ENCODE peak calls at places on chromosomes 3 and 15, in five cellular contexts. T is SK-N-SH, H is stomach, B is esophagus muscularis mucosa, X is tibial nerve. R is an unnamed sample.
A peak's percentile ranks its signal among the peaks of the same experiment; 100 is the strongest.

GRCh38 chr15:30929064-30929669 is 25.5 kb downstream of the FAN1 start:
- DNase-seq in T (no peak), H (no peak), B (peak; percentile 88), X (no peak), R (no peak)

GRCh38 chr3:131794766-131795381 is 239.9 kb downstream of the CPNE4 start:
- DNase-seq in T (peak; percentile 40), H (no peak), B (no peak), X (peak; percentile 47), R (no peak)

GRCh38 chr3:167102071-167102470 is 278.0 kb downstream of the ZBBX start:
- DNase-seq in T (no peak), H (no peak), B (no peak), X (no peak), R (no peak)

GRCh38 chr3:99647081-99647480 is 8.7 kb downstream of the COL8A1 start:
- DNase-seq in T (no peak), H (no peak), B (no peak), X (no peak), R (no peak)

GRCh38 chr15:66115568-66116206 is 137.9 kb downstream of the MEGF11 start:
- DNase-seq in T (no peak), H (no peak), B (no peak), X (no peak), R (no peak)

GRCh38 chr3:121504598-121504997 is 41.2 kb downstream of the POLQ start:
- DNase-seq in T (no peak), H (no peak), B (no peak), X (no peak), R (no peak)

GRCh38 chr3:180467177-180467576 is 134.8 kb upstream of the TTC14 start:
- DNase-seq in T (no peak), H (no peak), B (no peak), X (no peak), R (no peak)

GRCh38 chr3:124413393-124413792 is 316.9 kb upstream of the UMPS start:
- DNase-seq in T (no peak), H (no peak), B (no peak), X (no peak), R (no peak)

GRCh38 chr3:10702961-10703740 is 112.9 kb upstream of the SLC6A11 start:
- DNase-seq in T (peak; percentile 88), H (no peak), B (no peak), X (no peak), R (no peak)

GRCh38 chr3:56894912-56895431 is 93.2 kb upstream of the ARHGEF3 start:
- DNase-seq in T (no peak), H (no peak), B (no peak), X (no peak), R (no peak)

GRCh38 chr3:147619925-147620580 is 210.9 kb downstream of the ZIC1 start:
- DNase-seq in T (no peak), H (no peak), B (no peak), X (no peak), R (no peak)

GRCh38 chr3:102024270-102024904 is 175.1 kb downstream of the NFKBIZ start:
- DNase-seq in T (no peak), H (no peak), B (no peak), X (no peak), R (no peak)

GRCh38 chr15:90716317-90716975 is 700 bp upstream of the BLM start:
- DNase-seq in T (no peak), H (no peak), B (no peak), X (no peak), R (no peak)

GRCh38 chr15:70121656-70122297 is 24.1 kb upstream of the TLE3 start:
- DNase-seq in T (no peak), H (peak; percentile 52), B (peak; percentile 95), X (peak; percentile 83), R (no peak)

GRCh38 chr3:192207661-192208060 is 519.7 kb downstream of the FGF12 start:
- DNase-seq in T (no peak), H (no peak), B (no peak), X (no peak), R (peak; percentile 55)

GRCh38 chr3:117699058-117699457 is 989.5 kb downstream of the TUSC7 start:
- DNase-seq in T (no peak), H (no peak), B (no peak), X (no peak), R (no peak)

GRCh38 chr3:100776736-100777135 is 67.4 kb downstream of the TFG start:
- DNase-seq in T (no peak), H (no peak), B (no peak), X (no peak), R (no peak)

GRCh38 chr3:100260081-100260684 is 609 bp upstream of the TBC1D23 start:
- DNase-seq in T (no peak), H (no peak), B (no peak), X (no peak), R (peak; percentile 80)

GRCh38 chr3:185382154-185382553 is 19.2 kb downstream of the MAP3K13 start:
- DNase-seq in T (no peak), H (no peak), B (no peak), X (no peak), R (no peak)

GRCh38 chr15:76663529-76663928 is 241.6 kb downstream of the SCAPER start:
- DNase-seq in T (no peak), H (no peak), B (no peak), X (no peak), R (no peak)

GRCh38 chr15:71449363-71449762 is 334.1 kb downstream of the THSD4 start:
- DNase-seq in T (no peak), H (no peak), B (no peak), X (no peak), R (no peak)

GRCh38 chr15:38696120-38696727 is 131.6 kb upstream of the RASGRP1 start:
- DNase-seq in T (no peak), H (peak; percentile 31), B (no peak), X (no peak), R (peak; percentile 40)

GRCh38 chr3:14779069-14779685 is 39.6 kb upstream of the FGD5 start:
- DNase-seq in T (no peak), H (no peak), B (no peak), X (no peak), R (no peak)

GRCh38 chr3:126127452-126127851 is 43.5 kb upstream of the SLC41A3 start:
- DNase-seq in T (no peak), H (peak; percentile 9), B (peak; percentile 81), X (no peak), R (peak; percentile 18)

GRCh38 chr15:89171136-89172072 is 50.0 kb downstream of the RLBP1 start:
- DNase-seq in T (peak; percentile 60), H (peak; percentile 71), B (no peak), X (peak; percentile 59), R (no peak)

GRCh38 chr3:132569153-132569552 is 27.9 kb upstream of the ACKR4 start:
- DNase-seq in T (no peak), H (no peak), B (no peak), X (no peak), R (no peak)

DNA sequence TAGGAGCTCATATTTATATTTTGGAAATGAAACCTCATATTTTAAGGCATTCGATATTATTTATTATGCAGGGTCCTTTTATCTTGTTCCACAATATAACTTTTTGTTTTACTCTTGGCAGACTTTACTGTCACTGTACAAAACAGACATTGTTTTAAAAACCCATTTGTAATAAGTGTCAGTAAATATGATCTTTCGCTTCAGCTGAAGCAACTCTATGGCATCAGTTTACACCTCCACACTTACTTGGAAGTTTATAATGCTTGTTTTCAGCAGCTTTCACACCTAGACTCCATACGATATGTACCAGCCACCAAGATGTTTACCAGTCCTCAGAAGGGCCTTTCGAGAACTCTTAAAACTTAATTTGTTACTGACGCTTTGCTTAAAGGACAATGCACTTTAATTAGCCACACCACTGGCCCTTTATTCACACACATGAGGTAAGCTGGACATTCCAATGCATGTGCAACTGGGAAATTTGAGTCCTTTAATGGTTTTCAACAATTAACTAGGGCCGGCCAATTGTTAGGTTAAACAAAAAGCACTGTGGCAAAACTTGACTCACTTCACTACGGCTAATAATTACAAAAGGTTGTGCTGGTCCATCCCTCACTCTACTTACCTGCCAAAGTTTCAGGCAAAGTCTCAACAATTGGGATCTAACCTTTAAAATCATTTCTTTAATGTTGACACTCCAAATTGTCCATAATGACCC is 16.7 kb downstream of the WWTR1 start:
- DNase-seq in T (no peak), H (no peak), B (no peak), X (no peak), R (no peak)
- TF ChIP-seq EP300 in T (no peak), H (no peak), B (no peak), X (no peak), R (no peak)

GRCh38 chr3:31188112-31188511 is 293.7 kb upstream of the GADL1 start:
- DNase-seq in T (no peak), H (no peak), B (no peak), X (peak; percentile 38), R (no peak)

GRCh38 chr3:31189330-31189729 is 294.9 kb upstream of the GADL1 start:
- DNase-seq in T (no peak), H (no peak), B (no peak), X (no peak), R (no peak)

GRCh38 chr3:31186041-31186440 is 291.6 kb upstream of the GADL1 start:
- DNase-seq in T (no peak), H (no peak), B (no peak), X (no peak), R (no peak)

GRCh38 chr3:31185004-31185357 is 290.5 kb upstream of the GADL1 start:
- DNase-seq in T (no peak), H (no peak), B (no peak), X (no peak), R (no peak)

GRCh38 chr3:31187380-31187779 is 292.9 kb upstream of the GADL1 start:
- DNase-seq in T (no peak), H (no peak), B (no peak), X (no peak), R (no peak)
- H3K27ac ChIP-seq in T (no peak overlapping the region), H (no peak overlapping the region), B (no peak overlapping the region), X (no peak overlapping the region), R (no peak overlapping the region)

DNA sequence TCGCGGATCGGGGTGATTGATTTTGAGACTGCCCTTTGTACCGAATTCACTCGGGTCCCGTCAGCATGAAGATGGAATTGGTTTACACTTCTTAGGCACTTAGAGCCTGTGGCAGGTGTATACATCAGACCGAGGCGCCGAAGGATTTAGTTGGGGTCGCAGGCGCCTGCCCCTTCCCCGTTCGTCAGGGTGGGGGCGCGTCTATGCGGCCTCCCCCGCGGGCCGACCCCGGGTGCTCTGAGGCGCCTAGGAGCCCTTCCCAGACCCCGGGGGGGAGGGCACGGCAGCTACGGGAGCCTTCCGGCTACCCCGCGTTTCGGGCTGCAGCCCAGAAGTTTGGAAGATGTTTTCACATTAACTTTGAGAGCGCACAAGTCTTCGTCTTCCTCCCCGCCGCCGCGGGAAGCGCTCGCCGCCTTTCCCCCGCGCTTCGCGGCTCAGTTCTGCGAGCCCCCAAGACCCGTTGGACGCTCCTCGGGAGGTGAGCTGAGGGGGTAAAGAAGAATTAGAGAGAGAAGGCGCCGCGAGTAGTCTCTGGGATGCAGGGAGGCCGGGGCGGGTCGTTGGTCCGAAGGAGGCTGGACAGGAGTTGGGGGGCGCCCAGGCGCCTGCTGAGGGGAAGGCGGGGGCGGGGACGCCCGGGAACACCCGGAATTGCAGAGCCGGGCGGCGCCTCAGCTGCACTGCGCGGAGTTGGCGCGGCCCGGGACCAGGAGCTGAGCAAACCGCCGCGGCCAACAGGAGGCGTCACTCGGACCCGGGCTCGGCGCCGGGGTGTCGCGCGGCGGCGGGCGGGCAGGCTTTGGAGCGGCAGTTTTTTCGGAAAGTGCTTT is 737 bp downstream of the TIPARP start:
- DNase-seq in T (peak; percentile 81), H (peak; percentile 52), B (no peak), X (peak; percentile 36), R (peak; percentile 77)
- TF ChIP-seq CTCF in T (peak; percentile 64), H (no peak), B (peak; percentile 47), X (peak; percentile 54), R (peak; percentile 19)

DNA sequence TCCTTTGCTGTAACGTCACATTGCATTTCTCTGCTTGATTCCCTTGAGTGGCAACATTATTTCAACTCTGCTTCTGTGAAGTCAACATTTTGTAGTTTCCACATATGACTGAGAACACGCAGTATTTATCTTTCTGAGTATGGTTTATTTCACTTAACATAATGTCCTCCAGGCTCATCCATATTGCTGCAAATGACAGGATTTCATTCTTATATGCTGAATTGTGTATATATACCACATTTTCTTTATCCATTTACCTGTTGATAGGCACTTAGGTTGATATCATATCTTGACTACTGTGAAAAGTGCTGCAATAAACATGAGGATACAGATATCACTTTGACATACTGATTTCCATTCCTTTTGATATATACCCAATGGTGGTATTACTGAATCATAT is 878.5 kb downstream of the PLOD2 start:
- DNase-seq in T (no peak), H (no peak), B (no peak), X (no peak), R (no peak)
- TF ChIP-seq EP300 in T (no peak), H (no peak), B (no peak), X (no peak), R (no peak)